ENCODE peak calls at places on chromosomes 4 and X, in eight cellular contexts. S is fibroblast of lung, H is mammary epithelial cell, L is mesenchymal stem cell, E is neuronal stem cell, B is MM.1S, X is GM23248, F is tibial artery. R is an unnamed sample.

GRCh38 chr4:152614337-152614736 is 65.5 kb downstream of the TMEM154 start:
- DNase-seq in B (no peak), S (no peak), F (no peak), X (no peak), H (no peak), L (no peak), E (no peak), R (peak; percentile 76)

GRCh38 chrX:49792376-49792775 is 36.7 kb upstream of the PAGE4 start:
- DNase-seq in B (no peak), E (no peak), S (no peak), L (no peak), F (no peak), H (no peak), X (peak; percentile 0), R (no peak)

GRCh38 chr4:174284181-174284886 is 623 bp downstream of the CEP44 start:
- DNase-seq in S (peak; percentile 69), F (no peak), X (peak; percentile 86), B (peak; percentile 12), E (no peak), L (peak; percentile 91), H (peak; percentile 81), R (no peak)

GRCh38 chrX:22666441-22666840 is 333.3 kb upstream of the DDX53 start:
- DNase-seq in B (no peak), X (peak; percentile 44), S (peak; percentile 47), E (no peak), L (peak; percentile 7), F (no peak), H (peak; percentile 14), R (no peak)

GRCh38 chr4:151646322-151646721 is 114.5 kb downstream of the GATB start:
- DNase-seq in S (no peak), F (no peak), E (no peak), X (no peak), H (no peak), B (no peak), L (no peak), R (no peak)

GRCh38 chrX:49878128-49878833 is 1.0 kb upstream of the USP27X start:
- DNase-seq in F (no peak), S (no peak), L (no peak), H (no peak), X (no peak), E (peak; percentile 3), B (no peak), R (peak; percentile 39)

GRCh38 chr4:83335691-83336090 is 1.0 kb upstream of the HPSE start:
- DNase-seq in H (no peak), X (peak; percentile 18), F (no peak), S (no peak), L (no peak), B (no peak), E (no peak), R (no peak)

GRCh38 chr4:40516651-40517050 is 113.0 kb downstream of the RBM47 start:
- DNase-seq in E (no peak), X (no peak), S (no peak), L (no peak), B (no peak), F (no peak), H (no peak), R (no peak)

GRCh38 chrX:76127341-76127740 is 45.5 kb upstream of the PBDC1 start:
- DNase-seq in S (no peak), E (no peak), H (no peak), B (peak; percentile 9), X (no peak), F (no peak), L (no peak), R (no peak)

GRCh38 chrX:134670241-134670811 is 12.1 kb upstream of the PLAC1 start:
- DNase-seq in F (no peak), L (peak; percentile 87), S (peak; percentile 66), B (no peak), E (no peak), H (peak; percentile 80), X (peak; percentile 84), R (no peak)

GRCh38 chrX:132837971-132838370 is 120.5 kb downstream of the HS6ST2 start:
- DNase-seq in L (no peak), B (no peak), X (no peak), F (no peak), S (no peak), E (no peak), H (no peak), R (no peak)

GRCh38 chrX:71210829-71211228 is 12.2 kb upstream of the GJB1 start:
- DNase-seq in F (no peak), X (peak; percentile 50), S (peak; percentile 34), E (no peak), L (no peak), B (no peak), H (no peak), R (no peak)

GRCh38 chr4:182449186-182449880 is 206.1 kb downstream of the TENM3 start:
- DNase-seq in H (peak; percentile 54), F (no peak), E (no peak), X (no peak), L (peak; percentile 8), B (peak; percentile 9), S (peak; percentile 48), R (no peak)

GRCh38 chr4:182724414-182724813 is 192.8 kb downstream of the DCTD start:
- DNase-seq in H (peak; percentile 20), E (no peak), B (no peak), S (no peak), X (peak; percentile 16), L (no peak), F (no peak), R (no peak)

GRCh38 chr4:2637956-2638552 is 101.6 kb downstream of the FAM193A start:
- DNase-seq in X (no peak), B (no peak), L (no peak), H (no peak), F (peak; percentile 57), E (no peak), S (no peak), R (no peak)

GRCh38 chr4:101287332-101287731 is 60.0 kb downstream of the PPP3CA start:
- DNase-seq in F (no peak), L (no peak), S (no peak), H (no peak), E (no peak), B (no peak), X (no peak), R (no peak)
- H3K4me1 ChIP-seq in F (peaks cover 20% of the 10 kb centered on the region), L (peaks cover 3% of the 10 kb centered on the region), S (peaks cover 2% of the 10 kb centered on the region), H (no peaks in the 10 kb centered on the region), E (peaks cover 4% of the 10 kb centered on the region), B (no peaks in the 10 kb centered on the region), X (peaks cover 19% of the 10 kb centered on the region), R (peaks cover 84% of the 10 kb centered on the region)

GRCh38 chrX:2698604-2699003 is 7.5 kb downstream of the CD99 start:
- DNase-seq in H (no peak), B (no peak), S (no peak), E (no peak), F (no peak), L (no peak), X (no peak), R (no peak)

GRCh38 chrX:2696698-2697215 is 5.7 kb downstream of the CD99 start:
- DNase-seq in F (no peak), L (peak; percentile 90), S (peak; percentile 86), X (peak; percentile 96), H (peak; percentile 87), B (no peak), E (no peak), R (no peak)

GRCh38 chrX:2697306-2697705 is 6.2 kb downstream of the CD99 start:
- DNase-seq in L (peak; percentile 44), S (no peak), B (no peak), F (no peak), E (no peak), H (peak; percentile 54), X (peak; percentile 40), R (no peak)

GRCh38 chrX:2699959-2700358 is 8.9 kb downstream of the CD99 start:
- DNase-seq in B (no peak), S (no peak), L (no peak), H (no peak), E (no peak), F (no peak), X (no peak), R (no peak)

GRCh38 chrX:2697741-2698294 is 6.7 kb downstream of the CD99 start:
- DNase-seq in F (no peak), B (no peak), H (no peak), X (no peak), S (peak; percentile 47), E (no peak), L (peak; percentile 64), R (no peak)
- H3K27ac ChIP-seq in F (no peak overlapping the region), B (no peak overlapping the region), H (no peak overlapping the region), X (peak overlapping the region; percentile 86), S (no peak overlapping the region), E (no peak overlapping the region), L (no peak overlapping the region), R (peak overlapping the region; percentile 77)

DNA sequence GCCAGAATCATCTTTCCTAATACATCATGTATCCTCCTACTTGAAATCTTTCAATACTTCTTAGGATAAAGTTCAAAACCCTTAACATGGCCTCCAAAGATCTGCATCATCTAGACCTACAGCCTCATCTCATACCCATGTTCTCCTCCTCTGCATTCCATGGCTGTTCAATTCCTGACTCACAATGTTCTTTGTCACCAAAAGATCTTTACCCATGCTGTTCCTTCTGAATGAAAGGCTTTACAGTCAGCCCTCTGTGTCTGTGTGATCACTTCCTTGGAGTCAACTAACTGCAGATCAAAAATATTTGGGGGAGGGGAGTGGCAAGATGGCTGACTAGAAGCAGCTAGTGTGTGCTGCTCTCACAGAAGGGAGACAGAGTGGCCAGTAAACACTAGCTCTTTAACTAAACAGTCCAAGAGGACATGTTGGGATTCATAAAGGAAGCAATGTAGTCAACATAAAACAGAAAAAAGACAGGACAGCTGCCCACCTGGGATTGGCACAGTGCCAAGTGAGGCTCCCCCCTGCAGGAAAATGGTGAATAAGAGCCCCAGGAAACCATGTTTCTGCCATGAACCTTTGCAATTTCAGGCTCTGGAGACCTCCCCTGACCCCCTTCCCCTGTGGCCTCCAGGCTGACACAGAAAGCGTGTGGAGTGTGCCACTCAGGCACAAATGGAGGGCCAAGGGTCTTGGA is 31.9 kb downstream of the CBR4 start:
- DNase-seq in S (no peak), F (no peak), H (peak; percentile 34), E (no peak), L (peak; percentile 8), B (no peak), X (peak; percentile 66), R (no peak)
- H3K36me3 ChIP-seq in S (no peaks in the 10 kb centered on the region), F (peaks cover 43% of the 10 kb centered on the region), H (no peaks in the 10 kb centered on the region), E (peaks cover 78% of the 10 kb centered on the region), L (peaks cover 35% of the 10 kb centered on the region), B (no peaks in the 10 kb centered on the region), X (peaks cover 6% of the 10 kb centered on the region), R (no peaks in the 10 kb centered on the region)

GRCh38 chr4:26993967-26994366 is 133.3 kb downstream of the STIM2 start:
- DNase-seq in S (no peak), E (no peak), F (no peak), H (no peak), B (no peak), X (no peak), L (no peak), R (no peak)

GRCh38 chr4:26993541-26993940 is 132.9 kb downstream of the STIM2 start:
- DNase-seq in E (no peak), B (no peak), X (no peak), L (no peak), S (peak; percentile 63), F (no peak), H (no peak), R (no peak)

GRCh38 chr4:26996745-26997144 is 136.1 kb downstream of the STIM2 start:
- DNase-seq in H (no peak), L (no peak), B (no peak), E (no peak), X (no peak), F (no peak), S (no peak), R (no peak)

GRCh38 chr4:26992657-26993361 is 132.2 kb downstream of the STIM2 start:
- DNase-seq in B (no peak), E (no peak), X (peak; percentile 66), F (no peak), S (peak; percentile 65), H (peak; percentile 54), L (no peak), R (no peak)

GRCh38 chr4:26995316-26995715 is 134.7 kb downstream of the STIM2 start:
- DNase-seq in L (no peak), B (no peak), H (no peak), S (no peak), E (no peak), X (no peak), F (no peak), R (no peak)
- H3K4me1 ChIP-seq in L (no peaks in the 10 kb centered on the region), B (peaks cover 4% of the 10 kb centered on the region), H (peaks cover 5% of the 10 kb centered on the region), S (peaks cover 6% of the 10 kb centered on the region), E (peaks cover 5% of the 10 kb centered on the region), X (peaks cover 13% of the 10 kb centered on the region), F (no peaks in the 10 kb centered on the region), R (peaks cover 17% of the 10 kb centered on the region)

R was measured in left lung.